ENCODE peak calls at places on chromosomes 4 and X, in six cellular contexts. N is AG08395, W is EL, Y is left lung, K is tibial nerve, V is left ventricle myocardium inferior. Q is an unnamed sample.

GRCh38 chr4:17762705-17763104 is 18.7 kb downstream of the FAM184B start:
- DNase-seq in K (no peak), W (peak), V (no peak), Y (no peak), N (peak), Q (peak)

GRCh38 chr4:53640576-53641459 is 49.5 kb upstream of the LNX1 start:
- DNase-seq in Y (peak), K (no peak), V (no peak), W (no peak), N (no peak), Q (peak)

GRCh38 chr4:138235419-138235952 is 6.7 kb downstream of the SLC7A11 start:
- DNase-seq in W (peak), K (no peak), Y (no peak), V (no peak), N (peak), Q (no peak)

GRCh38 chr4:83581411-83582288 is 45.7 kb downstream of the GPAT3 start:
- DNase-seq in V (no peak), W (no peak), N (no peak), Y (no peak), K (no peak), Q (no peak)

GRCh38 chr4:80192937-80193336 is 4.4 kb upstream of the PRDM8 start:
- DNase-seq in K (no peak), N (peak), V (no peak), Y (no peak), W (peak), Q (no peak)

GRCh38 chr4:4655011-4655410 is 113.2 kb upstream of the STX18 start:
- DNase-seq in W (no peak), V (no peak), N (no peak), Y (no peak), K (no peak), Q (no peak)

GRCh38 chrX:21955398-21956189 is 15.1 kb downstream of the SMS start:
- DNase-seq in N (no peak), W (no peak), Y (no peak), K (no peak), V (no peak), Q (no peak)

GRCh38 chrX:9560219-9560618 is 95.4 kb downstream of the TBL1X start:
- DNase-seq in N (no peak), V (no peak), W (no peak), K (no peak), Y (no peak), Q (no peak)

GRCh38 chr4:157300678-157301077 is 80.2 kb downstream of the GRIA2 start:
- DNase-seq in N (no peak), Y (no peak), V (no peak), W (no peak), K (no peak), Q (no peak)

GRCh38 chr4:142719854-142720541 is 126.1 kb downstream of the INPP4B start:
- DNase-seq in N (peak), Y (no peak), K (no peak), V (no peak), W (peak), Q (peak)

GRCh38 chr4:73855406-73855805 is 2.3 kb downstream of the PF4V1 start:
- DNase-seq in N (no peak), K (no peak), V (no peak), W (no peak), Y (no peak), Q (no peak)

GRCh38 chr4:183171484-183172267 is 72.6 kb downstream of the WWC2 start:
- DNase-seq in N (no peak), Y (no peak), K (no peak), W (peak), V (no peak), Q (no peak)

GRCh38 chrX:146385529-146385928 is 424.0 kb upstream of the CXorf51B start:
- DNase-seq in Y (no peak), K (no peak), W (no peak), V (no peak), N (no peak), Q (no peak)

GRCh38 chr4:75432683-75433082 is 81.5 kb downstream of the RCHY1 start:
- DNase-seq in N (peak), W (peak), Y (no peak), V (no peak), K (no peak), Q (peak)

GRCh38 chr4:74433541-74434172 is 11.3 kb upstream of the AREG start:
- DNase-seq in W (peak), Y (no peak), K (no peak), V (no peak), N (no peak), Q (peak)

GRCh38 chrX:1487401-1487800 is 34.7 kb upstream of the ASMTL start:
- DNase-seq in N (no peak), K (no peak), W (no peak), V (no peak), Y (peak), Q (no peak)

GRCh38 chr4:8435656-8436121 is 4.8 kb downstream of the ACOX3 start:
- DNase-seq in K (no peak), Y (peak), V (no peak), N (no peak), W (no peak), Q (peak)

GRCh38 chr4:88820723-88821368 is 123.2 kb upstream of the NAP1L5 start:
- DNase-seq in K (no peak), V (no peak), Y (no peak), N (no peak), W (no peak), Q (no peak)

GRCh38 chr4:140448162-140448561 is 20.7 kb upstream of the CLGN start:
- DNase-seq in Y (no peak), K (no peak), W (no peak), V (no peak), N (no peak), Q (no peak)

GRCh38 chrX:53594354-53594753 is 92.2 kb downstream of the HUWE1 start:
- DNase-seq in W (peak), Y (no peak), V (no peak), N (no peak), K (no peak), Q (peak)

GRCh38 chrX:140524556-140524955 is 19.7 kb upstream of the SOX3 start:
- DNase-seq in K (no peak), W (peak), N (peak), Y (no peak), V (no peak), Q (no peak)

GRCh38 chr4:112082954-112083586 is 62.2 kb upstream of the FAM241A start:
- DNase-seq in Y (no peak), W (peak), K (no peak), N (peak), V (no peak), Q (no peak)

GRCh38 chrX:142043196-142043595 is 139.5 kb downstream of the MAGEC1 start:
- DNase-seq in Y (no peak), K (no peak), W (no peak), V (no peak), N (no peak), Q (no peak)

GRCh38 chr4:7101692-7102515 is 34.0 kb upstream of the GRPEL1 start:
- DNase-seq in V (peak), K (peak), N (peak), Y (peak), W (peak), Q (peak)

GRCh38 chr4:3285558-3286334 is 7.1 kb upstream of the RGS12 start:
- DNase-seq in N (peak), V (no peak), Y (peak), K (no peak), W (peak), Q (no peak)

GRCh38 chr4:122606364-122607043 is 14.4 kb downstream of the IL21 start:
- DNase-seq in K (no peak), V (no peak), W (no peak), Y (no peak), N (no peak), Q (no peak)

GRCh38 chr4:41391271-41391670 is 134.5 kb downstream of the UCHL1 start:
- DNase-seq in N (no peak), W (no peak), Y (no peak), V (no peak), K (no peak), Q (no peak)

GRCh38 chrX:13283512-13283911 is 36.3 kb downstream of the ATXN3L start:
- DNase-seq in V (no peak), K (no peak), W (no peak), Y (no peak), N (no peak), Q (no peak)

GRCh38 chrX:106284431-106285025 is 116.4 kb downstream of the PWWP3B start:
- DNase-seq in Y (no peak), K (no peak), V (no peak), W (no peak), N (no peak), Q (no peak)

GRCh38 chr4:118954246-118954645 is 65.6 kb downstream of the SYNPO2 start:
- DNase-seq in N (peak), K (no peak), Y (no peak), V (no peak), W (peak), Q (no peak)